ENCODE peak calls at places on chromosome 11, in five cellular contexts. One of them, this sample, is unnamed.

GRCh38 chr11:116404143-116404800 is 368.5 kb downstream of the BUD13 start:
- DNase-seq in CD4-positive, alpha-beta memory T cell: no peak
- DNase-seq in left cardiac atrium: no peak
- DNase-seq in activated effector memory CD4-positive, alpha-beta T cell treated with anti-CD3 and anti-CD28 coated beads, Interleukin-2, amount 50 U/mL, for 16 hours: no peak
- DNase-seq in posterior cingulate gyrus: no peak
- DNase-seq in this sample: no peak

GRCh38 chr11:112219476-112220232 is 6.6 kb upstream of the PTS start:
- DNase-seq in CD4-positive, alpha-beta memory T cell: peak
- DNase-seq in left cardiac atrium: no peak
- DNase-seq in activated effector memory CD4-positive, alpha-beta T cell treated with anti-CD3 and anti-CD28 coated beads, Interleukin-2, amount 50 U/mL, for 16 hours: no peak
- DNase-seq in posterior cingulate gyrus: no peak
- DNase-seq in this sample: peak

GRCh38 chr11:76184551-76184993 is 21.7 kb downstream of the WNT11 start:
- DNase-seq in CD4-positive, alpha-beta memory T cell: no peak
- DNase-seq in left cardiac atrium: peak
- DNase-seq in activated effector memory CD4-positive, alpha-beta T cell treated with anti-CD3 and anti-CD28 coated beads, Interleukin-2, amount 50 U/mL, for 16 hours: no peak
- DNase-seq in posterior cingulate gyrus: no peak
- DNase-seq in this sample: no peak

GRCh38 chr11:64021742-64022067 is 14.0 kb upstream of the FLRT1 start:
- DNase-seq in CD4-positive, alpha-beta memory T cell: no peak
- DNase-seq in left cardiac atrium: no peak
- DNase-seq in activated effector memory CD4-positive, alpha-beta T cell treated with anti-CD3 and anti-CD28 coated beads, Interleukin-2, amount 50 U/mL, for 16 hours: no peak
- DNase-seq in posterior cingulate gyrus: no peak
- DNase-seq in this sample: no peak

GRCh38 chr11:106950067-106950491 is 68.2 kb downstream of the GUCY1A2 start:
- DNase-seq in CD4-positive, alpha-beta memory T cell: no peak
- DNase-seq in left cardiac atrium: no peak
- DNase-seq in activated effector memory CD4-positive, alpha-beta T cell treated with anti-CD3 and anti-CD28 coated beads, Interleukin-2, amount 50 U/mL, for 16 hours: no peak
- DNase-seq in posterior cingulate gyrus: peak
- DNase-seq in this sample: no peak

GRCh38 chr11:57798905-57799559 is 37.4 kb downstream of the CTNND1 start:
- DNase-seq in CD4-positive, alpha-beta memory T cell: no peak
- DNase-seq in left cardiac atrium: peak
- DNase-seq in activated effector memory CD4-positive, alpha-beta T cell treated with anti-CD3 and anti-CD28 coated beads, Interleukin-2, amount 50 U/mL, for 16 hours: no peak
- DNase-seq in posterior cingulate gyrus: no peak
- DNase-seq in this sample: peak

GRCh38 chr11:69791266-69791665 is 16.1 kb upstream of the FGF4 start:
- DNase-seq in CD4-positive, alpha-beta memory T cell: no peak
- DNase-seq in left cardiac atrium: no peak
- DNase-seq in activated effector memory CD4-positive, alpha-beta T cell treated with anti-CD3 and anti-CD28 coated beads, Interleukin-2, amount 50 U/mL, for 16 hours: no peak
- DNase-seq in posterior cingulate gyrus: no peak
- DNase-seq in this sample: no peak

GRCh38 chr11:13045734-13046133 is 36.6 kb downstream of the RASSF10 start:
- DNase-seq in CD4-positive, alpha-beta memory T cell: no peak
- DNase-seq in left cardiac atrium: no peak
- DNase-seq in activated effector memory CD4-positive, alpha-beta T cell treated with anti-CD3 and anti-CD28 coated beads, Interleukin-2, amount 50 U/mL, for 16 hours: no peak
- DNase-seq in posterior cingulate gyrus: no peak
- DNase-seq in this sample: no peak

GRCh38 chr11:29184939-29185890 is 831.6 kb downstream of the KCNA4 start:
- DNase-seq in CD4-positive, alpha-beta memory T cell: no peak
- DNase-seq in left cardiac atrium: no peak
- DNase-seq in activated effector memory CD4-positive, alpha-beta T cell treated with anti-CD3 and anti-CD28 coated beads, Interleukin-2, amount 50 U/mL, for 16 hours: no peak
- DNase-seq in posterior cingulate gyrus: no peak
- DNase-seq in this sample: no peak

GRCh38 chr11:43738600-43739409 is 58.3 kb downstream of the HSD17B12 start:
- DNase-seq in CD4-positive, alpha-beta memory T cell: no peak
- DNase-seq in left cardiac atrium: no peak
- DNase-seq in activated effector memory CD4-positive, alpha-beta T cell treated with anti-CD3 and anti-CD28 coated beads, Interleukin-2, amount 50 U/mL, for 16 hours: no peak
- DNase-seq in posterior cingulate gyrus: no peak
- DNase-seq in this sample: no peak

GRCh38 chr11:112637046-112637445 is 324.2 kb upstream of the NCAM1 start:
- DNase-seq in CD4-positive, alpha-beta memory T cell: no peak
- DNase-seq in left cardiac atrium: no peak
- DNase-seq in activated effector memory CD4-positive, alpha-beta T cell treated with anti-CD3 and anti-CD28 coated beads, Interleukin-2, amount 50 U/mL, for 16 hours: no peak
- DNase-seq in posterior cingulate gyrus: peak
- DNase-seq in this sample: no peak

GRCh38 chr11:72598901-72599300 is 75.3 kb downstream of the PDE2A start:
- DNase-seq in CD4-positive, alpha-beta memory T cell: no peak
- DNase-seq in left cardiac atrium: peak
- DNase-seq in activated effector memory CD4-positive, alpha-beta T cell treated with anti-CD3 and anti-CD28 coated beads, Interleukin-2, amount 50 U/mL, for 16 hours: no peak
- DNase-seq in posterior cingulate gyrus: peak
- DNase-seq in this sample: no peak

GRCh38 chr11:441418-442274 is at the start of gene ANO9:
- DNase-seq in CD4-positive, alpha-beta memory T cell: peak
- DNase-seq in left cardiac atrium: peak
- DNase-seq in activated effector memory CD4-positive, alpha-beta T cell treated with anti-CD3 and anti-CD28 coated beads, Interleukin-2, amount 50 U/mL, for 16 hours: peak
- DNase-seq in posterior cingulate gyrus: peak
- DNase-seq in this sample: peak

GRCh38 chr11:118533769-118534729 is 3.1 kb downstream of the TMEM25 start:
- DNase-seq in CD4-positive, alpha-beta memory T cell: no peak
- DNase-seq in left cardiac atrium: no peak
- DNase-seq in activated effector memory CD4-positive, alpha-beta T cell treated with anti-CD3 and anti-CD28 coated beads, Interleukin-2, amount 50 U/mL, for 16 hours: no peak
- DNase-seq in posterior cingulate gyrus: peak
- DNase-seq in this sample: no peak

GRCh38 chr11:12291313-12291712 is 86.1 kb upstream of the PARVA start:
- DNase-seq in CD4-positive, alpha-beta memory T cell: no peak
- DNase-seq in left cardiac atrium: no peak
- DNase-seq in activated effector memory CD4-positive, alpha-beta T cell treated with anti-CD3 and anti-CD28 coated beads, Interleukin-2, amount 50 U/mL, for 16 hours: peak
- DNase-seq in posterior cingulate gyrus: no peak
- DNase-seq in this sample: no peak

GRCh38 chr11:107780775-107781174 is 68.9 kb upstream of the SLN start:
- DNase-seq in CD4-positive, alpha-beta memory T cell: no peak
- DNase-seq in left cardiac atrium: no peak
- DNase-seq in activated effector memory CD4-positive, alpha-beta T cell treated with anti-CD3 and anti-CD28 coated beads, Interleukin-2, amount 50 U/mL, for 16 hours: no peak
- DNase-seq in posterior cingulate gyrus: no peak
- DNase-seq in this sample: no peak

GRCh38 chr11:47280099-47280498 is 10.2 kb downstream of the MADD start:
- DNase-seq in CD4-positive, alpha-beta memory T cell: no peak
- DNase-seq in left cardiac atrium: no peak
- DNase-seq in activated effector memory CD4-positive, alpha-beta T cell treated with anti-CD3 and anti-CD28 coated beads, Interleukin-2, amount 50 U/mL, for 16 hours: no peak
- DNase-seq in posterior cingulate gyrus: no peak
- DNase-seq in this sample: no peak

GRCh38 chr11:72069787-72070251 is 10.5 kb downstream of the NUMA1 start:
- DNase-seq in CD4-positive, alpha-beta memory T cell: no peak
- DNase-seq in left cardiac atrium: peak
- DNase-seq in activated effector memory CD4-positive, alpha-beta T cell treated with anti-CD3 and anti-CD28 coated beads, Interleukin-2, amount 50 U/mL, for 16 hours: no peak
- DNase-seq in posterior cingulate gyrus: no peak
- DNase-seq in this sample: no peak

GRCh38 chr11:12076840-12077534 is 33.4 kb upstream of the MICAL2 start:
- DNase-seq in CD4-positive, alpha-beta memory T cell: no peak
- DNase-seq in left cardiac atrium: no peak
- DNase-seq in activated effector memory CD4-positive, alpha-beta T cell treated with anti-CD3 and anti-CD28 coated beads, Interleukin-2, amount 50 U/mL, for 16 hours: no peak
- DNase-seq in posterior cingulate gyrus: no peak
- DNase-seq in this sample: no peak

GRCh38 chr11:102846292-102846691 is 2.9 kb upstream of the MMP3 start:
- DNase-seq in CD4-positive, alpha-beta memory T cell: no peak
- DNase-seq in left cardiac atrium: no peak
- DNase-seq in activated effector memory CD4-positive, alpha-beta T cell treated with anti-CD3 and anti-CD28 coated beads, Interleukin-2, amount 50 U/mL, for 16 hours: no peak
- DNase-seq in posterior cingulate gyrus: no peak
- DNase-seq in this sample: no peak

GRCh38 chr11:63560506-63561179 is 2.5 kb downstream of the PLAAT2 start:
- DNase-seq in CD4-positive, alpha-beta memory T cell: peak
- DNase-seq in left cardiac atrium: no peak
- DNase-seq in activated effector memory CD4-positive, alpha-beta T cell treated with anti-CD3 and anti-CD28 coated beads, Interleukin-2, amount 50 U/mL, for 16 hours: no peak
- DNase-seq in posterior cingulate gyrus: no peak
- DNase-seq in this sample: no peak